ENCODE peak calls at places on chromosome 17, in ten cellular contexts. T is KG1; A is OCI-LY7; M is head of caudate nucleus; X is GM13976; Y is upper lobe of right lung; N is left kidney; E is Peyer's patch; K is H9; U is stimulated activated naive CD8-positive, alpha-beta T cell treated with anti-CD3 and anti-CD28 coated beads, Interleukin-15, amount 100 ng/mL, for 72 hours. C is an unnamed sample.

GRCh38 chr17:47956818-47957590 is 679 bp downstream of the PRR15L start:
- DNase-seq in A (no peak), U (no peak), N (peak), T (no peak), K (no peak), Y (peak), M (no peak), E (no peak), X (no peak), C (no peak)

GRCh38 chr17:78117027-78117981 is 11.3 kb downstream of the TMC6 start:
- DNase-seq in N (no peak), K (peak), E (no peak), U (peak), X (no peak), Y (peak), M (peak), A (peak), T (no peak), C (no peak)

GRCh38 chr17:43006639-43007551 is at the start of gene IFI35:
- DNase-seq in K (peak), A (peak), U (peak), T (peak), E (peak), M (peak), X (peak), Y (peak), N (peak), C (peak)

GRCh38 chr17:48429638-48430586 is at the start of gene SKAP1:
- DNase-seq in E (peak), N (peak), M (no peak), Y (peak), X (peak), U (peak), A (no peak), K (peak), T (no peak), C (no peak)

GRCh38 chr17:48574523-48575065 is 3.6 kb downstream of the HOXB4 start:
- DNase-seq in N (no peak), M (no peak), A (no peak), Y (no peak), T (no peak), U (no peak), X (no peak), E (no peak), K (no peak), C (no peak)

GRCh38 chr17:58313815-58314705 is 14.5 kb downstream of the TSPOAP1 start:
- DNase-seq in U (no peak), Y (peak), T (no peak), X (no peak), K (no peak), A (no peak), E (no peak), N (no peak), M (no peak), C (no peak)

GRCh38 chr17:45091778-45092425 is 30.8 kb downstream of the NMT1 start:
- DNase-seq in E (no peak), T (no peak), N (no peak), M (no peak), X (no peak), A (no peak), K (no peak), U (no peak), Y (no peak), C (no peak)

GRCh38 chr17:12600349-12600748 is 65.3 kb upstream of the MYOCD start:
- DNase-seq in U (no peak), E (no peak), A (no peak), K (no peak), N (no peak), Y (no peak), T (no peak), X (no peak), M (no peak), C (no peak)

C was measured in KBM-7.